ENCODE peak calls at places on chromosomes 1 and 21, in nine cellular contexts. S is upper lobe of right lung, J is lung, C is adrenal gland, R is astrocyte of the cerebellum, T is endodermal cell, L is right atrium auricular region, Q is lower lobe of right lung, F is AG09309. O is an unnamed sample.

GRCh38 chr1:215606564-215607168 is 39.6 kb downstream of the KCTD3 start:
- DNase-seq in S (no peak), J (no peak), C (no peak), R (no peak), T (no peak), L (no peak), Q (no peak), F (no peak), O (no peak)

GRCh38 chr1:229535226-229535625 is 23.3 kb downstream of the ABCB10 start:
- DNase-seq in S (no peak), J (no peak), C (no peak), R (no peak), T (no peak), L (no peak), Q (no peak), F (no peak), O (no peak)

GRCh38 chr1:72483958-72484357 is 201.6 kb upstream of the NEGR1 start:
- DNase-seq in S (no peak), J (no peak), C (no peak), R (no peak), T (no peak), L (no peak), Q (no peak), F (no peak), O (no peak)

GRCh38 chr1:59128784-59129227 is 168.1 kb upstream of the FGGY start:
- DNase-seq in S (no peak), J (no peak), C (no peak), R (peak; percentile 88), T (peak; percentile 54), L (no peak), Q (no peak), F (peak; percentile 40), O (no peak)

GRCh38 chr1:51656374-51656773 is 39.5 kb downstream of the OSBPL9 start:
- DNase-seq in S (no peak), J (no peak), C (no peak), R (no peak), T (no peak), L (no peak), Q (no peak), F (no peak), O (no peak)

GRCh38 chr21:26224351-26224750 is 53.8 kb upstream of the APP start:
- DNase-seq in S (no peak), J (no peak), C (no peak), R (no peak), T (no peak), L (no peak), Q (no peak), F (no peak), O (no peak)

GRCh38 chr1:84073266-84073665 is 70.8 kb upstream of the PRKACB start:
- DNase-seq in S (no peak), J (no peak), C (no peak), R (no peak), T (no peak), L (no peak), Q (no peak), F (no peak), O (no peak)

GRCh38 chr1:85048296-85049064 is at the start of gene MCOLN3:
- DNase-seq in S (peak; percentile 83), J (peak; percentile 37), C (peak; percentile 51), R (no peak), T (peak; percentile 86), L (no peak), Q (peak; percentile 58), F (no peak), O (no peak)

GRCh38 chr1:147110872-147111271 is 61.4 kb downstream of the PRKAB2 start:
- DNase-seq in S (no peak), J (no peak), C (no peak), R (no peak), T (no peak), L (no peak), Q (no peak), F (no peak), O (no peak)

GRCh38 chr1:39081266-39082139 is 55.4 kb downstream of the NDUFS5 start:
- DNase-seq in S (peak; percentile 72), J (no peak), C (no peak), R (no peak), T (no peak), L (no peak), Q (peak; percentile 54), F (no peak), O (no peak)

GRCh38 chr1:183859865-183860264 is 54.9 kb downstream of the RGL1 start:
- DNase-seq in S (no peak), J (no peak), C (no peak), R (peak; percentile 37), T (no peak), L (no peak), Q (no peak), F (no peak), O (no peak)

GRCh38 chr1:40312238-40313205 is 4.6 kb downstream of the COL9A2 start:
- DNase-seq in S (no peak), J (peak; percentile 51), C (no peak), R (no peak), T (no peak), L (no peak), Q (peak; percentile 85), F (no peak), O (no peak)

GRCh38 chr1:189921613-189922012 is 556.1 kb downstream of the BRINP3 start:
- DNase-seq in S (no peak), J (no peak), C (no peak), R (no peak), T (no peak), L (no peak), Q (no peak), F (no peak), O (no peak)

GRCh38 chr1:236516929-236517704 is 6.7 kb upstream of the LGALS8 start:
- DNase-seq in S (no peak), J (no peak), C (no peak), R (peak; percentile 76), T (no peak), L (no peak), Q (no peak), F (peak; percentile 43), O (no peak)

GRCh38 chr1:215888159-215888558 is 321.1 kb downstream of the KCTD3 start:
- DNase-seq in S (no peak), J (no peak), C (no peak), R (no peak), T (no peak), L (no peak), Q (no peak), F (no peak), O (no peak)

GRCh38 chr21:32414579-32415358 is 2.3 kb downstream of the EVA1C start:
- DNase-seq in S (no peak), J (no peak), C (no peak), R (no peak), T (no peak), L (no peak), Q (no peak), F (no peak), O (peak; percentile 52)
- H3K4me3 ChIP-seq in S (peak overlapping the region; percentile 80), J (no peak overlapping the region), C (no peak overlapping the region), R (no peak overlapping the region), T (no peak overlapping the region), L (peak overlapping the region; percentile 2), Q (peak overlapping the region; percentile 73), F (no peak overlapping the region), O (peak overlapping the region; percentile 8)

GRCh38 chr1:23718482-23718881 is 24.8 kb upstream of the ELOA start:
- DNase-seq in S (no peak), J (no peak), C (no peak), R (no peak), T (peak; percentile 91), L (no peak), Q (no peak), F (no peak), O (no peak)
- TF ChIP-seq CTCF in S (peak; percentile 40), J (no peak), C (no peak), R (peak; percentile 66), T (peak; percentile 88), L (no peak), Q (peak; percentile 28), F (peak; percentile 46), O (no peak)

GRCh38 chr1:234927968-234928635 is 200.5 kb downstream of the TOMM20 start:
- DNase-seq in S (no peak), J (no peak), C (no peak), R (no peak), T (no peak), L (peak; percentile 21), Q (no peak), F (no peak), O (no peak)

GRCh38 chr1:234925440-234926251 is 203.0 kb downstream of the TOMM20 start:
- DNase-seq in S (no peak), J (no peak), C (peak; percentile 64), R (peak; percentile 98), T (peak; percentile 70), L (no peak), Q (no peak), F (peak; percentile 98), O (no peak)

GRCh38 chr1:234926252-234926573 is 202.4 kb downstream of the TOMM20 start:
- DNase-seq in S (no peak), J (no peak), C (no peak), R (peak; percentile 18), T (no peak), L (no peak), Q (no peak), F (no peak), O (no peak)

GRCh38 chr1:234927312-234927967 is 201.2 kb downstream of the TOMM20 start:
- DNase-seq in S (no peak), J (no peak), C (no peak), R (no peak), T (no peak), L (peak; percentile 38), Q (no peak), F (no peak), O (no peak)

GRCh38 chr1:234926574-234927311 is 201.9 kb downstream of the TOMM20 start:
- DNase-seq in S (no peak), J (no peak), C (no peak), R (no peak), T (no peak), L (peak; percentile 58), Q (no peak), F (no peak), O (no peak)
- H3K4me3 ChIP-seq in S (no peak overlapping the region), J (no peak overlapping the region), C (no peak overlapping the region), R (no peak overlapping the region), T (no peak overlapping the region), L (no peak overlapping the region), Q (no peak overlapping the region), F (no peak overlapping the region), O (peak overlapping the region; percentile 20)

GRCh38 chr1:156360534-156360933 is 8.5 kb upstream of the RHBG start:
- DNase-seq in S (no peak), J (no peak), C (no peak), R (no peak), T (no peak), L (no peak), Q (no peak), F (no peak), O (no peak)

GRCh38 chr1:156356875-156357534 is 12.0 kb upstream of the RHBG start:
- DNase-seq in S (peak; percentile 84), J (peak; percentile 57), C (no peak), R (no peak), T (peak; percentile 96), L (no peak), Q (peak; percentile 70), F (no peak), O (no peak)

GRCh38 chr1:156357977-156358376 is 11.0 kb upstream of the RHBG start:
- DNase-seq in S (no peak), J (no peak), C (no peak), R (no peak), T (no peak), L (no peak), Q (no peak), F (no peak), O (no peak)

GRCh38 chr1:156356262-156356874 is 12.6 kb upstream of the RHBG start:
- DNase-seq in S (no peak), J (no peak), C (no peak), R (no peak), T (no peak), L (no peak), Q (no peak), F (no peak), O (no peak)

GRCh38 chr1:156359973-156360372 is 9.0 kb upstream of the RHBG start:
- DNase-seq in S (no peak), J (no peak), C (no peak), R (no peak), T (peak; percentile 88), L (no peak), Q (no peak), F (no peak), O (no peak)
- TF ChIP-seq CTCF in S (no peak), J (no peak), C (no peak), R (peak; percentile 16), T (peak; percentile 71), L (no peak), Q (no peak), F (peak; percentile 74), O (no peak)